ENCODE peak calls at places on chromosomes 5 and 9, in seven cellular contexts. U, L, G, J, F, N and B are unnamed samples.
A peak's percentile ranks its signal among the peaks of the same experiment; 100 is the strongest.

GRCh38 chr9:68500457-68501158 is 40.1 kb downstream of the TMEM252 start:
- DNase-seq in U (peak; percentile 10), L (no peak), G (peak; percentile 43), J (no peak), F (no peak), N (no peak), B (peak; percentile 13)

GRCh38 chr5:169647566-169647965 is 10.5 kb downstream of the DOCK2 start:
- DNase-seq in U (no peak), L (no peak), G (no peak), J (no peak), F (no peak), N (no peak), B (no peak)

GRCh38 chr9:13811876-13812275 is 502.1 kb downstream of the NFIB start:
- DNase-seq in U (no peak), L (no peak), G (no peak), J (no peak), F (no peak), N (no peak), B (no peak)

GRCh38 chr5:5181650-5182324 is 41.7 kb downstream of the ADAMTS16 start:
- DNase-seq in U (no peak), L (no peak), G (no peak), J (no peak), F (no peak), N (no peak), B (no peak)

GRCh38 chr9:32579706-32580331 is 6.9 kb upstream of the NDUFB6 start:
- DNase-seq in U (peak; percentile 49), L (no peak), G (peak; percentile 38), J (peak; percentile 77), F (peak; percentile 88), N (peak; percentile 51), B (no peak)

GRCh38 chr5:158100373-158100902 is 241.5 kb upstream of the CLINT1 start:
- DNase-seq in U (no peak), L (no peak), G (no peak), J (no peak), F (no peak), N (no peak), B (no peak)

GRCh38 chr5:155087036-155087435 is 73.5 kb downstream of the KIF4B start:
- DNase-seq in U (peak; percentile 17), L (peak; percentile 12), G (no peak), J (no peak), F (no peak), N (no peak), B (no peak)

GRCh38 chr5:127290946-127291763 is 559 bp downstream of the MEGF10 start:
- DNase-seq in U (no peak), L (no peak), G (no peak), J (no peak), F (no peak), N (no peak), B (no peak)

GRCh38 chr5:42993516-42994284 is 46.4 kb downstream of the ANXA2R start:
- DNase-seq in U (peak; percentile 68), L (no peak), G (no peak), J (no peak), F (peak; percentile 88), N (no peak), B (no peak)

GRCh38 chr5:68182534-68182933 is 33.0 kb upstream of the PIK3R1 start:
- DNase-seq in U (no peak), L (no peak), G (no peak), J (no peak), F (no peak), N (no peak), B (no peak)

GRCh38 chr9:12538842-12539584 is 154.2 kb upstream of the TYRP1 start:
- DNase-seq in U (no peak), L (no peak), G (no peak), J (no peak), F (no peak), N (no peak), B (no peak)

GRCh38 chr5:141492168-141492885 is 3.4 kb downstream of the PCDHGC5 start:
- DNase-seq in U (no peak), L (no peak), G (no peak), J (peak; percentile 56), F (peak; percentile 79), N (no peak), B (no peak)

GRCh38 chr5:91884036-91884435 is 500.9 kb upstream of the ARRDC3 start:
- DNase-seq in U (no peak), L (no peak), G (no peak), J (no peak), F (no peak), N (no peak), B (no peak)

GRCh38 chr5:168579987-168580508 is 880 bp upstream of the PANK3 start:
- DNase-seq in U (no peak), L (no peak), G (no peak), J (no peak), F (no peak), N (no peak), B (no peak)

GRCh38 chr9:136079916-136080246 is 15.2 kb downstream of the NACC2 start:
- DNase-seq in U (no peak), L (no peak), G (no peak), J (peak; percentile 71), F (peak; percentile 70), N (no peak), B (no peak)

GRCh38 chr9:89888233-89888632 is 283.4 kb downstream of the GADD45G start:
- DNase-seq in U (no peak), L (no peak), G (no peak), J (no peak), F (no peak), N (no peak), B (no peak)

GRCh38 chr9:84819446-84819845 is 149.9 kb downstream of the NTRK2 start:
- DNase-seq in U (no peak), L (no peak), G (no peak), J (no peak), F (no peak), N (no peak), B (peak; percentile 6)

GRCh38 chr9:15416880-15417279 is 5.8 kb upstream of the SNAPC3 start:
- DNase-seq in U (peak; percentile 49), L (no peak), G (peak; percentile 56), J (no peak), F (no peak), N (peak; percentile 31), B (peak; percentile 34)

GRCh38 chr5:10649518-10650410 is 85.9 kb downstream of the ANKRD33B start:
- DNase-seq in U (no peak), L (no peak), G (no peak), J (peak; percentile 39), F (peak; percentile 67), N (no peak), B (no peak)

GRCh38 chr5:139061274-139061673 is 136.9 kb downstream of the SIL1 start:
- DNase-seq in U (peak; percentile 54), L (peak; percentile 29), G (peak; percentile 10), J (peak; percentile 74), F (no peak), N (peak; percentile 25), B (no peak)

GRCh38 chr9:134624827-134625181 is 16.8 kb upstream of the COL5A1 start:
- DNase-seq in U (peak; percentile 45), L (peak; percentile 71), G (no peak), J (peak; percentile 50), F (peak; percentile 20), N (no peak), B (no peak)

GRCh38 chr5:95669540-95669939 is 13.3 kb downstream of the SPATA9 start:
- DNase-seq in U (peak; percentile 96), L (peak; percentile 98), G (no peak), J (peak; percentile 96), F (no peak), N (no peak), B (no peak)

GRCh38 chr5:178683758-178684157 is 46.7 kb downstream of the ZNF354A start:
- DNase-seq in U (no peak), L (no peak), G (no peak), J (no peak), F (no peak), N (no peak), B (no peak)